ENCODE peak calls at places on chromosomes 2 and 18, in four cellular contexts. E is HCT116, U is PC-3, R is MM.1S. Z is an unnamed sample. For H3K9me2, the result is how much of the 10 kb centered on the place peaks cover.

GRCh38 chr2:127479219-127479825 is 47.0 kb downstream of the IWS1 start:
- DNase-seq in R (peak), U (peak), E (peak), Z (peak)

GRCh38 chr2:121778736-121779487 is 23.5 kb downstream of the TSN start:
- DNase-seq in E (no peak), R (no peak), U (no peak), Z (no peak)

GRCh38 chr18:48707636-48708296 is 168.9 kb downstream of the CTIF start:
- DNase-seq in U (no peak), E (no peak), R (no peak), Z (no peak)

GRCh38 chr2:106631281-106631680 is 144.1 kb downstream of the CD8B2 start:
- DNase-seq in R (no peak), U (no peak), E (no peak), Z (no peak)

GRCh38 chr2:8319219-8319618 is 362.6 kb upstream of the ID2 start:
- DNase-seq in R (no peak), E (no peak), U (peak), Z (no peak)

GRCh38 chr2:20178404-20179178 is 46.3 kb downstream of the SDC1 start:
- DNase-seq in E (no peak), R (no peak), U (no peak), Z (no peak)

GRCh38 chr2:182918961-182919360 is 52.5 kb upstream of the FRZB start:
- DNase-seq in R (no peak), U (no peak), E (no peak), Z (no peak)

GRCh38 chr2:148936857-148937450 is 61.9 kb downstream of the KIF5C start:
- DNase-seq in U (peak), R (peak), E (no peak), Z (no peak)

GRCh38 chr2:213500881-213501280 is 216.6 kb downstream of the SPAG16 start:
- DNase-seq in E (no peak), U (no peak), R (no peak), Z (no peak)

GRCh38 chr2:8581601-8582041 is 100.2 kb upstream of the ID2 start:
- DNase-seq in U (no peak), E (no peak), R (no peak), Z (no peak)

GRCh38 chr2:160225722-160226121 is 25.6 kb upstream of the ITGB6 start:
- DNase-seq in R (no peak), E (no peak), U (peak), Z (no peak)

GRCh38 chr2:27071990-27072830 is 756 bp upstream of the OST4 start:
- DNase-seq in U (no peak), E (no peak), R (no peak), Z (no peak)

GRCh38 chr18:79581911-79582310 is 97.7 kb upstream of the CTDP1 start:
- DNase-seq in U (no peak), E (no peak), R (no peak), Z (no peak)

GRCh38 chr2:16373341-16373740 is 292.3 kb downstream of the CYRIA start:
- DNase-seq in U (no peak), R (no peak), E (no peak), Z (no peak)

GRCh38 chr2:47708801-47709499 is 74.0 kb upstream of the MSH6 start:
- DNase-seq in R (no peak), U (no peak), E (no peak), Z (no peak)

GRCh38 chr2:239360421-239361310 is 40.2 kb downstream of the HDAC4 start:
- DNase-seq in U (no peak), R (no peak), E (no peak), Z (no peak)

GRCh38 chr2:128639693-128640092 is 321.0 kb upstream of the HS6ST1 start:
- DNase-seq in U (no peak), E (no peak), R (no peak), Z (no peak)
- H3K9me2 ChIP-seq in U (under half), E (under half), R (under half), Z (under half)

DNA sequence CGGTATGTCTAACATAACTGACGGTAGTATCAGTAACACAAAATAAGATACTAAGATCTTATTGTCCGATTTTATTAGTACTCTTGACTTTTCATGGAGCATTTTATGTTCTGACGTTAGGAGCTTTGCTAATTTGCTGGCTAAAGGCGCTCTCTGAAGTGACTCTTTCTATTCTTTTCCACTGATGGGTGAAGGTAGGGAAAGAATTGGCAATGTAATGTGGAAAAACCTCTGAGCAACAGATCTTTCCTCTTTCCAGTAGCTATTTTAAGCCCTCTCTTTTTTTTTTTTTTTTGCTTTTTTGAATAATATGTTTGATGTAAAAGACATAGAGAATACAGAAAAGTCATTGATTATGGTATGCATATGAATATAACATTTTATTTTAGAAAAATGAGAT is 4.6 kb downstream of the CCNYL1 start:
- DNase-seq in R (no peak), E (no peak), U (no peak), Z (no peak)
- H3K4me3 ChIP-seq in R (no peak), E (no peak), U (no peak), Z (no peak)

DNA sequence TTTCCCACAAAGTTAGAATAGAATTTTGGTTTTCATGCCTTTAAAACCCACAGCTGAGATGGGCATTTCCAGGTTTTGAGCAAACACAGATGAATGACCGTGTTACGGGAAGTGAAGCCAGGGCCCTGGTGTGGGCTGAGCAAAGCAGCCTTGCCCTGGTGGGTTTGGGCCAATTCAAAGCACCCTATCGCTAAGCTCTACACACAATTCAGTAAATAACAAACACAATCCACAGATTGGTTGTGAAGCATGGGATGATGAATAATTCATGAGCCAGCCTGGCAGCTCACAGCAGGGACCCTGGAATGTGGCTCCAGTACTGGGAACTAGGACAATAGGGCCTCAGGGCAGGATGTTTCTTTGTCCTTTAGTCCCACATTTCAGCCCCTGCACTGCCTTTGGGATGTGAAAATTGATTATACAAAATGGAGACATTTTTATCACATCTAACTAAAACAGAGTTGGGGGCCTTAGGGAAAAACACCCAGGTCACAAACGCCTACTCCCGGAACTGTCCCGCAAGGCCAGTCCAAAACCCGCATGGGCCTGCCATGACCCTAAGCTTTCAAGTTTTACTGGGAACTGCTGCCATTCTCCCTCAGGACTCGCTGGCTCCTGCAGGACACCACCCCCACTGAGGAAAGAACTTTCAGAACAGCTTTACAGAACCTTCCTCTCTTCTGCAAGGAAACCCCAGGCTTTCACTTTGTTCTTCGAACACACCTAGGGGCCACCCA is 320.2 kb upstream of the HS6ST1 start:
- DNase-seq in R (no peak), U (no peak), E (no peak), Z (no peak)
- H3K9me2 ChIP-seq in R (under half), U (under half), E (under half), Z (under half)

GRCh38 chr2:201401815-201402214 is 44.7 kb upstream of the FLACC1 start:
- DNase-seq in R (no peak), U (no peak), E (no peak), Z (no peak)
- H3K4me3 ChIP-seq in R (no peak), U (no peak), E (no peak), Z (no peak)

GRCh38 chr2:176843208-176843607 is 369.4 kb upstream of the HNRNPA3 start:
- DNase-seq in E (no peak), R (no peak), U (no peak), Z (no peak)
- H3K9me2 ChIP-seq in E (under half), R (under half), U (under half), Z (under half)

GRCh38 chr2:230417436-230417835 is 1.4 kb downstream of the SP100 start:
- DNase-seq in U (no peak), E (no peak), R (no peak), Z (no peak)
- H3K4me3 ChIP-seq in U (peak), E (no peak), R (peak), Z (peak)

Z was measured in OCI-LY7.